ENCODE peak calls at places on chromosomes 3 and 15, in five cellular contexts. Q is SK-N-SH, R is K562, L is GM12878, M is HepG2. I is an unnamed sample.
A peak's percentile ranks its signal among the peaks of the same experiment; 100 is the strongest.

GRCh38 chr15:73794501-73795133 is 41.5 kb upstream of the INSYN1 start:
- DNase-seq in Q (no peak), R (no peak), L (no peak), M (no peak), I (peak; percentile 29)

GRCh38 chr3:194272861-194273266 is 78.3 kb downstream of the CPN2 start:
- DNase-seq in Q (peak; percentile 80), R (no peak), L (no peak), M (no peak), I (no peak)

GRCh38 chr15:63374686-63375520 is 6.7 kb downstream of the CA12 start:
- DNase-seq in Q (no peak), R (no peak), L (no peak), M (no peak), I (peak; percentile 80)

GRCh38 chr3:7328339-7328738 is 467.4 kb downstream of the GRM7 start:
- DNase-seq in Q (no peak), R (no peak), L (no peak), M (no peak), I (no peak)

GRCh38 chr3:189690237-189690636 is 59.0 kb downstream of the TP63 start:
- DNase-seq in Q (no peak), R (no peak), L (no peak), M (no peak), I (no peak)

GRCh38 chr3:81013360-81013759 is 748.1 kb downstream of the GBE1 start:
- DNase-seq in Q (no peak), R (no peak), L (no peak), M (no peak), I (no peak)

GRCh38 chr3:27677554-27677953 is 44.6 kb downstream of the EOMES start:
- DNase-seq in Q (no peak), R (no peak), L (no peak), M (no peak), I (peak; percentile 96)

GRCh38 chr15:85485956-85486567 is 105.7 kb downstream of the AKAP13 start:
- DNase-seq in Q (peak; percentile 61), R (peak; percentile 62), L (peak; percentile 59), M (peak; percentile 75), I (peak; percentile 81)

GRCh38 chr3:177478170-177478859 is 281.0 kb upstream of the TBL1XR1 start:
- DNase-seq in Q (no peak), R (no peak), L (no peak), M (peak; percentile 23), I (peak; percentile 100)

GRCh38 chr15:82135645-82136044 is 89.8 kb upstream of the MEX3B start:
- DNase-seq in Q (no peak), R (no peak), L (no peak), M (no peak), I (peak; percentile 70)

GRCh38 chr3:127915115-127915936 is at the start of gene KBTBD12:
- DNase-seq in Q (no peak), R (no peak), L (no peak), M (no peak), I (no peak)

GRCh38 chr15:22778796-22779195 is 7.6 kb upstream of the NIPA1 start:
- DNase-seq in Q (no peak), R (no peak), L (no peak), M (no peak), I (no peak)

GRCh38 chr15:88627463-88627862 is 6.3 kb downstream of the AEN start:
- DNase-seq in Q (no peak), R (no peak), L (no peak), M (no peak), I (no peak)

GRCh38 chr3:45790611-45791010 is 5.7 kb downstream of the SLC6A20 start:
- DNase-seq in Q (no peak), R (no peak), L (no peak), M (no peak), I (no peak)

GRCh38 chr3:77096966-77097890 is 57.3 kb downstream of the ROBO2 start:
- DNase-seq in Q (no peak), R (peak; percentile 5), L (no peak), M (no peak), I (peak; percentile 46)

GRCh38 chr3:186093271-186093900 is 15.5 kb downstream of the ETV5 start:
- DNase-seq in Q (no peak), R (no peak), L (no peak), M (peak; percentile 58), I (no peak)

GRCh38 chr15:101391431-101391830 is 96.4 kb upstream of the SNRPA1 start:
- DNase-seq in Q (no peak), R (no peak), L (no peak), M (no peak), I (no peak)

GRCh38 chr3:143158549-143158988 is 39.0 kb downstream of the CHST2 start:
- DNase-seq in Q (no peak), R (no peak), L (peak; percentile 67), M (no peak), I (peak; percentile 59)

GRCh38 chr15:99090011-99090699 is 14.7 kb upstream of the SYNM start:
- DNase-seq in Q (no peak), R (no peak), L (peak; percentile 90), M (no peak), I (peak; percentile 31)

GRCh38 chr3:98630416-98630815 is 37.0 kb upstream of the CPOX start:
- DNase-seq in Q (no peak), R (no peak), L (no peak), M (no peak), I (no peak)

GRCh38 chr15:70018646-70019600 is 78.8 kb downstream of the TLE3 start:
- DNase-seq in Q (no peak), R (no peak), L (no peak), M (no peak), I (no peak)

GRCh38 chr3:183161552-183162345 is 785 bp downstream of the LAMP3 start:
- DNase-seq in Q (no peak), R (no peak), L (peak; percentile 92), M (no peak), I (no peak)

GRCh38 chr3:67000006-67000405 is 1.9 kb downstream of the KBTBD8 start:
- DNase-seq in Q (no peak), R (no peak), L (peak; percentile 44), M (no peak), I (peak; percentile 86)

GRCh38 chr15:39597751-39598185 is 16.9 kb downstream of the THBS1 start:
- DNase-seq in Q (no peak), R (no peak), L (no peak), M (no peak), I (peak; percentile 83)

GRCh38 chr3:4897765-4898453 is 81.3 kb upstream of the BHLHE40 start:
- DNase-seq in Q (no peak), R (no peak), L (no peak), M (no peak), I (peak; percentile 12)

GRCh38 chr15:34850121-34850520 is 54.8 kb upstream of the ACTC1 start:
- DNase-seq in Q (peak; percentile 40), R (no peak), L (no peak), M (no peak), I (no peak)
- TF ChIP-seq MXI1 in Q (no peak), R (no peak), L (no peak), M (no peak), I (no peak)

GRCh38 chr15:32857732-32858131 is 139.9 kb downstream of the GREM1 start:
- DNase-seq in Q (no peak), R (no peak), L (no peak), M (no peak), I (no peak)

GRCh38 chr15:32852771-32853170 is 135.0 kb downstream of the GREM1 start:
- DNase-seq in Q (no peak), R (no peak), L (no peak), M (peak; percentile 96), I (no peak)

GRCh38 chr15:32856753-32857152 is 138.9 kb downstream of the GREM1 start:
- DNase-seq in Q (no peak), R (no peak), L (no peak), M (no peak), I (peak; percentile 81)

GRCh38 chr15:32853667-32854066 is 135.9 kb downstream of the GREM1 start:
- DNase-seq in Q (no peak), R (no peak), L (no peak), M (no peak), I (no peak)

DNA sequence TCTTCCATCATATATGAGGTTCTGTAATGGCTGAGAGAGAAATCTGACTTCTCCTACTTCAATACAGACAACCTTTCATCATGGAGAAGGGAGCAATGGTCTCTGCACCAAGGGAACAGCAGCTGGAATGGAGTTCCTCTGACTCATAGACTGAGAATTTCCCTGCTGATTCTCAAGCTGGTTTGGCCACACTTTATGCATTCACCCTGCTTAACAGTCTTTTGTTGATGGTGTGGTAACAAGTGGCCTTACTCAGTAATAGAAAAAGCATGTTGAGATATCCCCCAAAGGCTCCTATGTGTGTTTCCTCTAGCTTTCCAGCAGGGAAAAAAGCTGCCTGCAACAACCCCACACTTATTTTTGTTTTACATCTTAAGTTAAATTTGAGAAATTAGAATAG is 138.1 kb downstream of the GREM1 start:
- DNase-seq in Q (no peak), R (no peak), L (no peak), M (peak; percentile 81), I (peak; percentile 100)
- TF ChIP-seq MXI1 in Q (no peak), R (no peak), L (no peak), M (no peak), I (no peak)

DNA sequence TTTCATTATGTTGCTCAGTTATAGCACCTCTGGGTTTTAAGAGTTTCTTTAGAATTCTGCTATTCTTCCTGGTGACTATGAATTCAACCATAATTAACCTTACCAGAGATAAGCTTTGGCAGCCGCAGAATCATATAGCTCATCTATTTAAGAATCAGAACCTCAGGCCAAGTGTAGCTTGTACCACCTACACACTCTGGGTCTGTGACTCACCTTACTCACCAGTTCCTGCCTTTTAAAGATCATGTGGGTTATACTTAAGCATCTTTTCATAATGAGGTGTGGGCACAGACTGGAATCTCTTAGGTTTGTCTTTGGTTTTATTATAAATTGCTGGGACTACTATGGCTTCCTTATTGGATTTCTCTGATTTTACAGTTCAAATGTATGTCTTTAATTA is 21.9 kb downstream of the CDV3 start:
- DNase-seq in Q (no peak), R (no peak), L (no peak), M (no peak), I (peak; percentile 65)
- TF ChIP-seq MXI1 in Q (no peak), R (no peak), L (no peak), M (no peak), I (no peak)

GRCh38 chr15:58565620-58566019 is 133.8 kb downstream of the LIPC start:
- DNase-seq in Q (no peak), R (no peak), L (no peak), M (no peak), I (no peak)
- TF ChIP-seq MXI1 in Q (no peak), R (no peak), L (no peak), M (no peak), I (no peak)

DNA sequence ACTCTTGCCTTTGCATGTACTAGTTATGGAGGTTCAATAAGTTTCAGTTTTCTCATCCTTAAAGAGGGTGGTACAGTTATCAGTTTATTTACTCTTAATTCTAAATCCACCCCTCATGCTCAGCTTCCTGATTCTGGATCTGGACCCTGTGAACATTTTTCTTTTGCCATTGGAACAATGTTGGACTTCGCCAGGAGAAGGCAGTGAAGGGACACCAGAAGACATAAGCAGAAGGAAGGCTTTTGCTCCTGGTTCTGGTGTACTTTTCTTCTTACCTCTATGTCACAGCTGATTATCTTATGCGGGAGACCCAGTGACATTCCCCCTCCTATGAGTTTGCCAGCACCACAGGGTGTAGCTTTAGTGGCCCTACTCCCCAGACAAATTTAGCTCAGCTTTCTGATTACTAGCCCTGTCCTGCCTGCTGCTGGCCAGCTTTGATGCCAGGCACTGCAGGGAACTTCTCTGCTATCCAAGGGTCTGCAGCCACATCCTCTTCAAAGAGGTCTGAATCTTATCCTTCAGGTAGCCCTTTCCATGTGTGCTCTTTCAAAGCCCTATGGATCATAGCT is 466.3 kb upstream of the EPHA3 start:
- DNase-seq in Q (no peak), R (no peak), L (no peak), M (no peak), I (no peak)
- TF ChIP-seq MXI1 in Q (no peak), R (no peak), L (no peak), M (no peak), I (no peak)

GRCh38 chr3:184368804-184369183 is 7.3 kb downstream of the POLR2H start:
- DNase-seq in Q (no peak), R (no peak), L (no peak), M (no peak), I (peak; percentile 75)
- TF ChIP-seq MXI1 in Q (no peak), R (no peak), L (no peak), M (no peak), I (no peak)

I was measured in IMR-90.